ENCODE peak calls at places on chromosomes 2 and 18, in ten cellular contexts. U is breast epithelium, T is HFF-Myc, D is lower leg skin, Q is chondrocyte, M is ovary, R is WTC11, O is A549, B is HCT116, P is coronary artery. Z is an unnamed sample.

GRCh38 chr18:6401687-6402086 is 13.0 kb downstream of the L3MBTL4 start:
- DNase-seq in P (no peak), D (no peak), M (no peak), T (no peak), Q (no peak), O (no peak), B (no peak), R (peak), U (no peak), Z (no peak)

GRCh38 chr18:74682141-74682997 is 84.7 kb downstream of the ZNF407 start:
- DNase-seq in D (no peak), R (no peak), T (no peak), M (no peak), B (no peak), U (no peak), P (no peak), Q (no peak), O (no peak), Z (no peak)

GRCh38 chr2:126406267-126406666 is 249.7 kb upstream of the GYPC start:
- DNase-seq in Q (no peak), T (no peak), M (no peak), U (no peak), D (no peak), P (no peak), R (no peak), O (no peak), B (no peak), Z (no peak)

GRCh38 chr2:189268763-189269162 is 89.2 kb upstream of the COL5A2 start:
- DNase-seq in U (no peak), Q (no peak), O (no peak), T (no peak), R (no peak), D (no peak), M (no peak), B (no peak), P (no peak), Z (no peak)

GRCh38 chr2:18209934-18210639 is 331.6 kb downstream of the KCNS3 start:
- DNase-seq in U (no peak), R (no peak), Q (no peak), T (no peak), B (no peak), D (no peak), M (no peak), O (peak), P (no peak), Z (no peak)

GRCh38 chr18:55585050-55585449 is 2.9 kb downstream of the TCF4 start:
- DNase-seq in D (no peak), Q (no peak), P (no peak), O (no peak), R (no peak), M (no peak), U (no peak), B (no peak), T (no peak), Z (no peak)

GRCh38 chr2:67322361-67323001 is 74.7 kb upstream of the ETAA1 start:
- DNase-seq in U (no peak), P (peak), O (peak), B (peak), R (peak), Q (no peak), M (peak), D (no peak), T (peak), Z (no peak)

GRCh38 chr2:45964226-45964841 is 312.9 kb downstream of the PRKCE start:
- DNase-seq in P (peak), T (peak), R (no peak), M (peak), B (peak), D (peak), O (peak), U (peak), Q (no peak), Z (no peak)

GRCh38 chr18:3062798-3063563 is 50.0 kb upstream of the LPIN2 start:
- DNase-seq in U (no peak), D (peak), M (peak), R (peak), O (peak), B (peak), Q (no peak), T (peak), P (no peak), Z (peak)

GRCh38 chr2:128286011-128286721 is 32.5 kb downstream of the HS6ST1 start:
- DNase-seq in D (no peak), B (no peak), O (no peak), U (no peak), M (no peak), T (no peak), P (no peak), Q (peak), R (no peak), Z (no peak)

GRCh38 chr2:118974103-118974911 is 32.3 kb downstream of the MARCO start:
- DNase-seq in P (peak), U (no peak), O (peak), T (no peak), D (peak), Q (no peak), R (no peak), B (no peak), M (no peak), Z (peak)

GRCh38 chr2:189533274-189534035 is 47.1 kb downstream of the SLC40A1 start:
- DNase-seq in B (no peak), U (no peak), M (no peak), T (no peak), P (no peak), R (no peak), D (no peak), O (no peak), Q (no peak), Z (no peak)

GRCh38 chr2:206275274-206276160 is 1.1 kb downstream of the ZDBF2 start:
- DNase-seq in B (no peak), O (peak), P (no peak), T (no peak), U (no peak), R (no peak), D (no peak), M (no peak), Q (no peak), Z (no peak)

GRCh38 chr18:9643549-9643948 is 29.2 kb upstream of the PPP4R1 start:
- DNase-seq in D (peak), O (peak), M (no peak), Q (no peak), P (no peak), U (peak), B (peak), T (peak), R (peak), Z (no peak)

GRCh38 chr2:54579682-54580349 is 123.7 kb downstream of the SPTBN1 start:
- DNase-seq in P (no peak), B (no peak), M (no peak), R (no peak), Q (no peak), D (no peak), U (no peak), T (no peak), O (peak), Z (no peak)

GRCh38 chr2:208251098-208251497 is 3.8 kb downstream of the IDH1 start:
- DNase-seq in B (no peak), T (no peak), P (no peak), U (no peak), R (no peak), M (no peak), O (no peak), Q (no peak), D (no peak), Z (no peak)

GRCh38 chr2:235595420-235596010 is 101.7 kb downstream of the AGAP1 start:
- DNase-seq in U (peak), M (peak), D (peak), B (peak), Q (no peak), T (peak), P (no peak), O (peak), R (peak), Z (no peak)

GRCh38 chr2:197798187-197798586 is 6.2 kb upstream of the PLCL1 start:
- DNase-seq in Q (no peak), U (no peak), P (no peak), B (no peak), M (no peak), O (no peak), R (no peak), D (no peak), T (no peak), Z (no peak)

GRCh38 chr2:25233916-25234610 is 65.7 kb upstream of the POMC start:
- DNase-seq in U (no peak), B (no peak), Q (no peak), O (no peak), T (no peak), D (no peak), P (no peak), M (no peak), R (no peak), Z (no peak)

GRCh38 chr2:24969784-24970183 is 2.0 kb downstream of the DNAJC27 start:
- DNase-seq in O (no peak), P (no peak), B (no peak), D (no peak), U (no peak), Q (no peak), M (no peak), R (no peak), T (no peak), Z (no peak)

GRCh38 chr2:51813245-51813644 is 781.3 kb upstream of the NRXN1 start:
- DNase-seq in R (no peak), O (peak), P (no peak), Q (no peak), U (no peak), M (no peak), D (no peak), T (no peak), B (peak), Z (no peak)

GRCh38 chr2:86393521-86394490 is 47.4 kb upstream of the KDM3A start:
- DNase-seq in P (no peak), T (no peak), U (no peak), R (no peak), D (no peak), O (no peak), B (peak), Q (no peak), M (no peak), Z (no peak)

GRCh38 chr18:8932866-8933265 is 169.6 kb upstream of the NDUFV2 start:
- DNase-seq in Q (no peak), B (no peak), D (no peak), M (no peak), R (no peak), O (no peak), U (no peak), P (no peak), T (no peak), Z (no peak)

GRCh38 chr2:133972786-133973185 is 281.1 kb upstream of the MGAT5 start:
- DNase-seq in B (no peak), T (no peak), P (no peak), O (no peak), D (peak), M (peak), U (peak), R (no peak), Q (no peak), Z (no peak)

GRCh38 chr2:63679252-63679850 is 90.6 kb downstream of the MDH1 start:
- DNase-seq in D (no peak), B (no peak), O (no peak), U (no peak), P (no peak), Q (no peak), T (no peak), M (no peak), R (no peak), Z (no peak)

GRCh38 chr2:42102606-42103450 is 55.0 kb downstream of the PKDCC start:
- DNase-seq in T (no peak), U (peak), P (no peak), O (no peak), R (peak), Q (no peak), B (no peak), D (no peak), M (peak), Z (peak)

GRCh38 chr2:220845766-220846273 is 726.3 kb downstream of the EPHA4 start:
- DNase-seq in U (no peak), T (no peak), M (no peak), P (no peak), D (no peak), R (no peak), B (no peak), O (no peak), Q (no peak), Z (no peak)

GRCh38 chr2:181574321-181574720 is 82.6 kb downstream of the CERKL start:
- DNase-seq in P (no peak), B (no peak), U (no peak), Q (no peak), M (no peak), R (no peak), O (no peak), D (no peak), T (no peak), Z (no peak)

GRCh38 chr2:10041711-10042110 is 1.6 kb upstream of the KLF11 start:
- DNase-seq in D (no peak), B (no peak), R (no peak), U (no peak), M (no peak), P (no peak), T (no peak), O (no peak), Q (no peak), Z (no peak)

DNA sequence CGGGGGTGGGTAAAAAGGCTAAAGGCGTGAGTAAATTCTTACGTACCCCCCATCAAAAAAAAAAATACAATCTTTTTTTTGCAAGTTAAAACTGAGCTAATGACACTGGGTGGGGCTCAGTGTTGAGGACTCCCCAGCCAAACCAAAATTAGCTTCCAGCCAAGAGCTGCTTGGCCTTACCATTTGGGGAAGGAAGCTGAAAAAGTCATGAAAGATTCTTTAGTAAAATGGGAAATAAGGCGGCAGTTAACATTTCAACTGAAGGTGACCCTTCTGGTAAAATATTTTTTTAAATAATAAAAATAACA is 16.4 kb downstream of the SMAD7 start:
- DNase-seq in P (no peak), Q (no peak), O (no peak), T (no peak), R (no peak), D (no peak), B (no peak), U (no peak), M (no peak), Z (no peak)
- TF ChIP-seq CTCF in P (no peak), Q (no peak), O (no peak), T (no peak), R (no peak), D (no peak), B (no peak), U (no peak), M (no peak), Z (no peak)

GRCh38 chr2:112726487-112727190 is 5.8 kb downstream of the NT5DC4 start:
- DNase-seq in B (peak), D (peak), O (peak), T (peak), R (peak), Q (no peak), M (peak), U (peak), P (peak), Z (peak)

GRCh38 chr2:112725545-112726457 is 5.0 kb downstream of the NT5DC4 start:
- DNase-seq in Q (no peak), O (no peak), B (peak), U (no peak), R (no peak), D (no peak), T (no peak), M (no peak), P (peak), Z (no peak)

GRCh38 chr2:112723995-112724394 is 3.2 kb downstream of the NT5DC4 start:
- DNase-seq in M (no peak), U (no peak), P (peak), R (no peak), B (no peak), T (no peak), Q (no peak), D (no peak), O (no peak), Z (no peak)

GRCh38 chr2:112723556-112723940 is 2.7 kb downstream of the NT5DC4 start:
- DNase-seq in U (no peak), D (no peak), B (no peak), T (no peak), Q (no peak), P (peak), R (no peak), M (no peak), O (no peak), Z (no peak)

DNA sequence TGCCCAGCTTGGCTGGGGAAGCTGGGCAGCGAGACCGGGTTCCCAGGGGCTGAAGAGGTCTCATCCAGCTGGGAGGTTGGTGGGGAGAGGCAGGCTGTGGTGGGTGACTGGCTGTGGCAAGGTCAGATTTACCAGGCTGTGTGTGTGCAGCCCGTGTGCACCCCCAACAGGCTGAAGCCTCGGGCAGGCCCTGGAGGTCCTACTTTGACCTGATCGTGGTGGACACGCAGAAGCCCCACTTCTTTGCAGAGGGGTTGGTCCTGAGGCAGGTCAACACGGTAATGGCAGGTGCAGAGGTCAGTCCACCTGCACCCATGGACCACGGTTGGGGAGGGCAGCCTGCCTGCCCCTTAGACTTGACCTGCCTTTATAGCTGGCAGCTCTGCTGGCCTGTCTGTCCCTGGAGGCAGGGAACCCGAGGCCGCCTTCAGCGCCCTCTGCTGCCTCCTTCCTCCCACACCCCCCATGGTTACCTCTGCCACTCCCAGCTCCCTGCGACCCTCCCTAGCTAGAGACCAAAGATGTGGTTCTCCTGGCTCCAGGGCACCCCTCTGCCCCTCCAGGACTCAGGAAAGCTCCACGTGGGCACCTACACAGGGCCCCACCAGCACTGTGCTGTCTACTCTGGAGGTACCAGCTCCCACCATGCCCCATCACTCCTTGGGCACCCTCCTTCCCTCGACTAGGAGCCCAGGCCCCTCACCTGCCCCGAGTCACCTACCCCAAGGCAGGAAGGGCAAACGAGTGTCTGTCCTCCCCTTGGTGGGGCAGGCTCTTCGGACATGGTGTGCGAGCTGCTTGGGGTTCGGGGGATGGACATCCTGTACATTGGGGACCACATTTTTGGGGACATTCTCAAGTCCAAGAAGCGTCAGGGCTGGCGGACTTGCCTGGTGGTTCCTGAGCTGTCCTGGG is 4.0 kb downstream of the NT5DC4 start:
- DNase-seq in R (no peak), P (peak), T (no peak), B (no peak), O (peak), M (no peak), U (no peak), D (no peak), Q (no peak), Z (no peak)
- TF ChIP-seq CTCF in R (no peak), P (no peak), T (peak), B (peak), O (peak), M (no peak), U (no peak), D (no peak), Q (peak), Z (no peak)

GRCh38 chr18:35662293-35663062 is 80.9 kb downstream of the GALNT1 start:
- DNase-seq in P (no peak), U (no peak), T (no peak), O (no peak), R (no peak), B (no peak), Q (no peak), M (no peak), D (no peak), Z (no peak)

GRCh38 chr18:35658112-35658511 is 76.6 kb downstream of the GALNT1 start:
- DNase-seq in R (no peak), B (no peak), T (no peak), Q (no peak), M (no peak), P (no peak), D (no peak), U (no peak), O (no peak), Z (no peak)

GRCh38 chr18:35661483-35662146 is 80.1 kb downstream of the GALNT1 start:
- DNase-seq in R (no peak), U (no peak), Q (no peak), D (no peak), M (no peak), O (no peak), P (no peak), T (no peak), B (no peak), Z (no peak)
- TF ChIP-seq CTCF in R (no peak), U (no peak), Q (peak), D (no peak), M (no peak), O (peak), P (no peak), T (peak), B (no peak), Z (peak)

GRCh38 chr18:79071037-79071960 is 2.1 kb downstream of the ATP9B start:
- DNase-seq in P (peak), O (no peak), Q (no peak), M (no peak), D (no peak), T (no peak), U (no peak), R (no peak), B (no peak), Z (no peak)

DNA sequence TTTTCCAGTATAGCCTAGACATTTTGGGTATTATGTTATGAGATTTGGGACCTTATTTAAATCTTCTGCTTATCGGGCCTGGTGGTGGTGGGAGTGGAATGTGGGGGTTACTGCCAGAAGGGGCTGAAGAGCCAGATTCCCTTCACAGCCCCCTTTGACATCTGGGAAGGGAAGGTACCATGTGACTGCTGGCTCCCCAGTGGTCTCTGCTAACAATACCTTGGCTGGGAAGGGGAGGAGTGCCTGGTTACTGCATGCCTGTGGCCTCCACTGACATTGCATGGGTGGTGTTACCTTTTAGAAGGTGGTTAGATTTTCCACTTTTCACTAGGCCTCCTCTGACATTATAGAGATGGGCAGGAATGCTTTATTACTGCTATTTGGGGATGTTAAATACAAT is 8.0 kb downstream of the ATP9B start:
- DNase-seq in M (no peak), T (no peak), Q (no peak), B (no peak), D (no peak), P (no peak), O (no peak), U (no peak), R (no peak), Z (no peak)
- TF ChIP-seq CTCF in M (no peak), T (no peak), Q (no peak), B (no peak), D (no peak), P (no peak), O (no peak), U (no peak), R (no peak), Z (no peak)

GRCh38 chr2:16727256-16727655 is 61.6 kb upstream of the CYRIA start:
- DNase-seq in B (no peak), O (no peak), M (no peak), T (no peak), D (no peak), Q (no peak), U (no peak), R (no peak), P (no peak), Z (no peak)
- TF ChIP-seq CTCF in B (no peak), O (no peak), M (no peak), T (no peak), D (no peak), Q (peak), U (no peak), R (no peak), P (no peak), Z (no peak)

DNA sequence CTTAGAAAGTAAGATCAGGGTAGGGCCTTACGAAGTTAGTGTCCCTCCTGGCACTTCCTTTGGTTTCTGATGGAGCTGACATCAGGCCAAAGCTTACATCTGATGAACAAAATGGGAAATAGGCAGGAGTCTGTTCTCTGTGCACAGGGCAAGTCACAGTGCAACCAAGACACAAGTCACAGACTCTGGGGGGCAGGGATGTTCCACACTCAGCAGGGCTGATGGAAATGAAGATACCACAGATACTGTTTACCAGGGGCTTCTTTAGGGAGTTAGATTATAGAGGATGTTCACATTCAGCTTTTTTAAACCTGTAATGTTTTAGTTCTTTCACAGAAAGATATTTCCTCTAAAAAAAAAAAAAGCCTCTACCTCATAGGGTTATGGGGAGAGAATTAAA is 106.2 kb upstream of the EPC2 start:
- DNase-seq in D (no peak), P (no peak), O (no peak), R (no peak), U (no peak), Q (no peak), T (no peak), B (no peak), M (no peak), Z (no peak)
- TF ChIP-seq CTCF in D (no peak), P (no peak), O (no peak), R (no peak), U (no peak), Q (no peak), T (no peak), B (no peak), M (no peak), Z (no peak)

Z was measured in type B pancreatic cell.